ENCODE peak calls at places on chromosomes 2 and 18, in eight cellular contexts. N is prostate gland, T is omental fat pad, X is AG04450, L is Peyer's patch, W is RWPE2, V is RWPE1, J is GM20000. P is an unnamed sample.

GRCh38 chr2:42743667-42744005 is 20.3 kb downstream of the OXER1 start:
- DNase-seq in V (no peak), N (no peak), T (no peak), W (no peak), X (no peak), J (no peak), L (no peak), P (no peak)

GRCh38 chr2:69167469-69167822 is 154.5 kb downstream of the ANTXR1 start:
- DNase-seq in J (no peak), V (no peak), N (no peak), X (no peak), W (no peak), L (no peak), T (no peak), P (no peak)

GRCh38 chr18:54983041-54983686 is 23.9 kb upstream of the CCDC68 start:
- DNase-seq in T (no peak), V (peak; percentile 28), J (peak; percentile 42), L (no peak), N (no peak), W (no peak), X (peak; percentile 37), P (no peak)

GRCh38 chr18:13658444-13659204 is 67.7 kb downstream of the FAM210A start:
- DNase-seq in T (no peak), N (no peak), L (no peak), W (no peak), X (no peak), J (no peak), V (no peak), P (no peak)

GRCh38 chr18:25832008-25832604 is 258.3 kb downstream of the SS18 start:
- DNase-seq in W (no peak), J (peak; percentile 46), V (peak; percentile 21), L (peak; percentile 62), T (peak; percentile 39), N (no peak), X (peak; percentile 7), P (peak; percentile 75)

GRCh38 chr2:167652401-167652800 is 595.0 kb downstream of the STK39 start:
- DNase-seq in V (no peak), X (no peak), N (no peak), W (no peak), T (no peak), L (no peak), J (no peak), P (no peak)

GRCh38 chr2:221527759-221528444 is 44.2 kb downstream of the EPHA4 start:
- DNase-seq in L (no peak), J (no peak), W (no peak), N (no peak), V (no peak), X (no peak), T (no peak), P (no peak)

GRCh38 chr18:70454705-70455322 is 166.0 kb downstream of the SOCS6 start:
- DNase-seq in J (peak; percentile 62), L (no peak), X (peak; percentile 53), V (peak; percentile 34), N (peak; percentile 44), W (no peak), T (no peak), P (peak; percentile 30)

GRCh38 chr2:38123862-38124261 is 47.9 kb upstream of the CYP1B1 start:
- DNase-seq in T (no peak), X (no peak), J (no peak), L (no peak), N (no peak), V (no peak), W (no peak), P (no peak)

GRCh38 chr2:117401582-117401981 is 412.9 kb upstream of the DDX18 start:
- DNase-seq in X (no peak), N (no peak), L (no peak), W (no peak), V (no peak), T (no peak), J (no peak), P (no peak)

GRCh38 chr2:8679827-8680731 is 1.8 kb upstream of the ID2 start:
- DNase-seq in X (no peak), W (no peak), V (no peak), L (peak; percentile 86), N (peak; percentile 51), J (no peak), T (no peak), P (peak; percentile 31)

GRCh38 chr2:102336502-102336945 is 19.1 kb upstream of the IL18R1 start:
- DNase-seq in T (no peak), J (no peak), N (no peak), W (no peak), V (peak; percentile 39), L (no peak), X (no peak), P (no peak)

GRCh38 chr2:58571181-58571852 is 330.2 kb upstream of the FANCL start:
- DNase-seq in N (peak; percentile 53), X (peak; percentile 23), J (peak; percentile 38), W (no peak), L (no peak), V (peak; percentile 68), T (no peak), P (peak; percentile 32)

GRCh38 chr2:129431881-129432280 is 547.6 kb upstream of the RAB6C start:
- DNase-seq in X (no peak), T (no peak), W (no peak), J (no peak), N (no peak), L (no peak), V (no peak), P (no peak)

GRCh38 chr18:53644799-53645471 is 579.5 kb downstream of the MBD2 start:
- DNase-seq in X (no peak), L (no peak), J (no peak), N (no peak), T (no peak), V (no peak), W (no peak), P (no peak)

GRCh38 chr18:53639696-53640095 is 584.8 kb downstream of the MBD2 start:
- DNase-seq in N (no peak), J (no peak), W (no peak), X (no peak), L (no peak), T (no peak), V (no peak), P (no peak)
- TF ChIP-seq CTCF in N (no peak), J (no peak), W (no peak), X (no peak), L (no peak), T (no peak), V (no peak), P (no peak)

GRCh38 chr2:47043142-47043890 is 111.8 kb downstream of the STPG4 start:
- DNase-seq in J (no peak), W (peak; percentile 92), T (no peak), L (no peak), N (no peak), X (peak; percentile 85), V (peak; percentile 98), P (no peak)
- TF ChIP-seq CTCF in J (no peak), W (no peak), T (no peak), L (no peak), N (no peak), X (peak; percentile 6), V (no peak), P (no peak)

GRCh38 chr2:137655812-137656211 is 308.5 kb upstream of the HNMT start:
- DNase-seq in J (no peak), T (no peak), X (no peak), L (no peak), N (no peak), W (no peak), V (no peak), P (no peak)
- TF ChIP-seq CTCF in J (no peak), T (no peak), X (no peak), L (no peak), N (no peak), W (no peak), V (no peak), P (no peak)

GRCh38 chr18:33833847-33834246 is 255.8 kb downstream of the ASXL3 start:
- DNase-seq in L (no peak), J (no peak), N (no peak), T (no peak), V (no peak), W (no peak), X (no peak), P (no peak)
- TF ChIP-seq CTCF in L (no peak), J (no peak), N (no peak), T (no peak), V (no peak), W (no peak), X (no peak), P (no peak)